ENCODE peak calls at places on chromosomes 3 and 15, in nine cellular contexts. M is esophagus muscularis mucosa, J is SK-N-SH, F is SK-N-MC, H is sigmoid colon, S is HL-60, U is stomach, D is endothelial cell of umbilical vein, P is HepG2. B is an unnamed sample.

GRCh38 chr3:134039161-134039862 is 9.6 kb upstream of the SLCO2A1 start:
- DNase-seq in M (peak), J (no peak), F (no peak), H (peak), S (no peak), U (peak), D (no peak), P (peak), B (peak)

GRCh38 chr3:32175607-32176197 is 62.8 kb upstream of the CMTM8 start:
- DNase-seq in M (no peak), J (peak), F (no peak), H (no peak), S (peak), U (peak), D (peak), P (peak), B (no peak)

GRCh38 chr15:71334434-71334833 is 219.2 kb downstream of the THSD4 start:
- DNase-seq in M (no peak), J (no peak), F (no peak), H (no peak), S (no peak), U (no peak), D (no peak), P (no peak), B (no peak)

GRCh38 chr3:194401815-194402461 is 2.9 kb upstream of the GP5 start:
- DNase-seq in M (no peak), J (no peak), F (no peak), H (no peak), S (no peak), U (no peak), D (no peak), P (no peak), B (no peak)

GRCh38 chr15:37880009-37880834 is 54.2 kb upstream of the TMCO5A start:
- DNase-seq in M (no peak), J (no peak), F (peak), H (no peak), S (no peak), U (no peak), D (peak), P (peak), B (no peak)

GRCh38 chr15:43433160-43433559 is 59.8 kb downstream of the TP53BP1 start:
- DNase-seq in M (no peak), J (no peak), F (no peak), H (no peak), S (no peak), U (no peak), D (no peak), P (no peak), B (no peak)

GRCh38 chr3:146781606-146782005 is 176.5 kb upstream of the PLSCR5 start:
- DNase-seq in M (no peak), J (no peak), F (no peak), H (no peak), S (no peak), U (no peak), D (no peak), P (no peak), B (no peak)

GRCh38 chr15:98003976-98004375 is 43.5 kb downstream of the ARRDC4 start:
- DNase-seq in M (no peak), J (no peak), F (no peak), H (no peak), S (no peak), U (no peak), D (no peak), P (no peak), B (no peak)

GRCh38 chr3:31733234-31733667 is 200.5 kb downstream of the STT3B start:
- DNase-seq in M (no peak), J (peak), F (no peak), H (no peak), S (no peak), U (peak), D (peak), P (no peak), B (no peak)

GRCh38 chr3:71087109-71088018 is 496.2 kb downstream of the FOXP1 start:
- DNase-seq in M (no peak), J (no peak), F (no peak), H (no peak), S (no peak), U (no peak), D (peak), P (peak), B (no peak)

GRCh38 chr15:74788716-74789151 is 6.9 kb downstream of the CSK start:
- DNase-seq in M (no peak), J (no peak), F (no peak), H (no peak), S (peak), U (no peak), D (no peak), P (no peak), B (peak)
- TF ChIP-seq POLR2AphosphoS5 in M (no peak), J (no peak), F (peak), H (no peak), S (peak), U (no peak), D (no peak), P (no peak), B (no peak)

GRCh38 chr3:149501524-149501923 is 27.0 kb downstream of the TM4SF4 start:
- DNase-seq in M (no peak), J (no peak), F (no peak), H (no peak), S (no peak), U (no peak), D (peak), P (no peak), B (no peak)
- H3K4me3 ChIP-seq in M (no peak), J (no peak), F (no peak), H (no peak), S (no peak), U (no peak), D (no peak), P (no peak), B (no peak)

GRCh38 chr3:187027531-187027936 is 97.2 kb downstream of the ST6GAL1 start:
- DNase-seq in M (no peak), J (no peak), F (no peak), H (no peak), S (no peak), U (no peak), D (no peak), P (no peak), B (no peak)

GRCh38 chr3:187024561-187025226 is 94.4 kb downstream of the ST6GAL1 start:
- DNase-seq in M (no peak), J (no peak), F (no peak), H (no peak), S (no peak), U (no peak), D (no peak), P (no peak), B (no peak)

GRCh38 chr3:187026321-187026678 is 96.0 kb downstream of the ST6GAL1 start:
- DNase-seq in M (no peak), J (no peak), F (no peak), H (no peak), S (no peak), U (no peak), D (no peak), P (no peak), B (no peak)

GRCh38 chr3:187025254-187025655 is 94.9 kb downstream of the ST6GAL1 start:
- DNase-seq in M (no peak), J (no peak), F (no peak), H (no peak), S (no peak), U (no peak), D (no peak), P (no peak), B (no peak)

GRCh38 chr3:187025656-187026320 is 95.5 kb downstream of the ST6GAL1 start:
- DNase-seq in M (no peak), J (peak), F (no peak), H (no peak), S (no peak), U (no peak), D (no peak), P (no peak), B (no peak)
- TF ChIP-seq POLR2AphosphoS5 in M (no peak), J (no peak), F (no peak), H (no peak), S (no peak), U (no peak), D (no peak), P (no peak), B (no peak)

GRCh38 chr3:18443670-18444596 is 18.8 kb upstream of the SATB1 start:
- DNase-seq in M (no peak), J (peak), F (no peak), H (peak), S (peak), U (peak), D (no peak), P (no peak), B (peak)

GRCh38 chr3:18447720-18448119 is 22.6 kb upstream of the SATB1 start:
- DNase-seq in M (no peak), J (no peak), F (no peak), H (no peak), S (no peak), U (no peak), D (no peak), P (no peak), B (no peak)

GRCh38 chr3:18444597-18445420 is 19.7 kb upstream of the SATB1 start:
- DNase-seq in M (no peak), J (peak), F (no peak), H (peak), S (peak), U (peak), D (peak), P (peak), B (peak)

GRCh38 chr3:18445421-18446066 is 20.4 kb upstream of the SATB1 start:
- DNase-seq in M (no peak), J (peak), F (no peak), H (peak), S (peak), U (peak), D (no peak), P (no peak), B (peak)

GRCh38 chr3:18446067-18446793 is 21.1 kb upstream of the SATB1 start:
- DNase-seq in M (no peak), J (no peak), F (no peak), H (no peak), S (no peak), U (no peak), D (no peak), P (no peak), B (no peak)
- H3K4me3 ChIP-seq in M (no peak), J (no peak), F (peak), H (peak), S (no peak), U (peak), D (no peak), P (no peak), B (peak)